ENCODE peak calls at places on chromosomes 11 and 22, in seven cellular contexts. One of them, this sample, is unnamed.

GRCh38 chr11:77411238-77411637 is 62.7 kb downstream of the PAK1 start:
- DNase-seq in T47D: no peak
- DNase-seq in neuronal stem cell: no peak
- DNase-seq in germinal center: peak; percentile 47
- DNase-seq in stimulated activated CD4-positive, alpha-beta T cell treated with anti-CD3 and anti-CD28 coated beads, Interleukin-4, amount 100 ng/mL, for 4 hours: peak; percentile 4
- DNase-seq in AG09309: no peak
- DNase-seq in head of caudate nucleus: peak; percentile 38
- DNase-seq in this sample: peak; percentile 0

GRCh38 chr11:123250811-123251655 is 56.0 kb upstream of the CLMP start:
- DNase-seq in T47D: no peak
- DNase-seq in neuronal stem cell: no peak
- DNase-seq in germinal center: no peak
- DNase-seq in stimulated activated CD4-positive, alpha-beta T cell treated with anti-CD3 and anti-CD28 coated beads, Interleukin-4, amount 100 ng/mL, for 4 hours: no peak
- DNase-seq in AG09309: no peak
- DNase-seq in head of caudate nucleus: no peak
- DNase-seq in this sample: no peak

GRCh38 chr11:117944554-117944953 is 15.4 kb upstream of the TMPRSS13 start:
- DNase-seq in T47D: no peak
- DNase-seq in neuronal stem cell: no peak
- DNase-seq in germinal center: no peak
- DNase-seq in stimulated activated CD4-positive, alpha-beta T cell treated with anti-CD3 and anti-CD28 coated beads, Interleukin-4, amount 100 ng/mL, for 4 hours: no peak
- DNase-seq in AG09309: no peak
- DNase-seq in head of caudate nucleus: no peak
- DNase-seq in this sample: no peak

GRCh38 chr22:46794491-46794890 is 32.0 kb downstream of the TBC1D22A start:
- DNase-seq in T47D: no peak
- DNase-seq in neuronal stem cell: no peak
- DNase-seq in germinal center: no peak
- DNase-seq in stimulated activated CD4-positive, alpha-beta T cell treated with anti-CD3 and anti-CD28 coated beads, Interleukin-4, amount 100 ng/mL, for 4 hours: no peak
- DNase-seq in AG09309: no peak
- DNase-seq in head of caudate nucleus: no peak
- DNase-seq in this sample: no peak

GRCh38 chr11:132349806-132350733 is 979.7 kb downstream of the NTM start:
- DNase-seq in T47D: no peak
- DNase-seq in neuronal stem cell: no peak
- DNase-seq in germinal center: no peak
- DNase-seq in stimulated activated CD4-positive, alpha-beta T cell treated with anti-CD3 and anti-CD28 coated beads, Interleukin-4, amount 100 ng/mL, for 4 hours: no peak
- DNase-seq in AG09309: no peak
- DNase-seq in head of caudate nucleus: no peak
- DNase-seq in this sample: no peak

GRCh38 chr11:69925366-69926196 is 106.4 kb upstream of the FGF3 start:
- DNase-seq in T47D: no peak
- DNase-seq in neuronal stem cell: no peak
- DNase-seq in germinal center: peak; percentile 15
- DNase-seq in stimulated activated CD4-positive, alpha-beta T cell treated with anti-CD3 and anti-CD28 coated beads, Interleukin-4, amount 100 ng/mL, for 4 hours: no peak
- DNase-seq in AG09309: no peak
- DNase-seq in head of caudate nucleus: no peak
- DNase-seq in this sample: no peak

GRCh38 chr11:125287467-125288232 is 123.1 kb downstream of the PKNOX2 start:
- DNase-seq in T47D: no peak
- DNase-seq in neuronal stem cell: no peak
- DNase-seq in germinal center: no peak
- DNase-seq in stimulated activated CD4-positive, alpha-beta T cell treated with anti-CD3 and anti-CD28 coated beads, Interleukin-4, amount 100 ng/mL, for 4 hours: no peak
- DNase-seq in AG09309: no peak
- DNase-seq in head of caudate nucleus: no peak
- DNase-seq in this sample: no peak

GRCh38 chr11:1193326-1194230 is 29.3 kb upstream of the MUC5B start:
- DNase-seq in T47D: no peak
- DNase-seq in neuronal stem cell: no peak
- DNase-seq in germinal center: no peak
- DNase-seq in stimulated activated CD4-positive, alpha-beta T cell treated with anti-CD3 and anti-CD28 coated beads, Interleukin-4, amount 100 ng/mL, for 4 hours: no peak
- DNase-seq in AG09309: no peak
- DNase-seq in head of caudate nucleus: no peak
- DNase-seq in this sample: no peak

GRCh38 chr11:116109228-116109627 is 605.0 kb upstream of the CADM1 start:
- DNase-seq in T47D: no peak
- DNase-seq in neuronal stem cell: no peak
- DNase-seq in germinal center: no peak
- DNase-seq in stimulated activated CD4-positive, alpha-beta T cell treated with anti-CD3 and anti-CD28 coated beads, Interleukin-4, amount 100 ng/mL, for 4 hours: no peak
- DNase-seq in AG09309: no peak
- DNase-seq in head of caudate nucleus: peak; percentile 73
- DNase-seq in this sample: no peak

GRCh38 chr11:6618117-6619020 is 853 bp downstream of the TPP1 start:
- DNase-seq in T47D: no peak
- DNase-seq in neuronal stem cell: no peak
- DNase-seq in germinal center: peak; percentile 56
- DNase-seq in stimulated activated CD4-positive, alpha-beta T cell treated with anti-CD3 and anti-CD28 coated beads, Interleukin-4, amount 100 ng/mL, for 4 hours: peak; percentile 83
- DNase-seq in AG09309: peak; percentile 44
- DNase-seq in head of caudate nucleus: peak; percentile 41
- DNase-seq in this sample: peak; percentile 57

GRCh38 chr11:5808500-5809121 is at the start of gene OR52N2:
- DNase-seq in T47D: no peak
- DNase-seq in neuronal stem cell: peak; percentile 81
- DNase-seq in germinal center: peak; percentile 24
- DNase-seq in stimulated activated CD4-positive, alpha-beta T cell treated with anti-CD3 and anti-CD28 coated beads, Interleukin-4, amount 100 ng/mL, for 4 hours: peak; percentile 57
- DNase-seq in AG09309: peak; percentile 29
- DNase-seq in head of caudate nucleus: peak; percentile 76
- DNase-seq in this sample: peak; percentile 46

GRCh38 chr22:19143967-19144400 is 467 bp downstream of the ESS2 start:
- DNase-seq in T47D: no peak
- DNase-seq in neuronal stem cell: no peak
- DNase-seq in germinal center: peak; percentile 40
- DNase-seq in stimulated activated CD4-positive, alpha-beta T cell treated with anti-CD3 and anti-CD28 coated beads, Interleukin-4, amount 100 ng/mL, for 4 hours: no peak
- DNase-seq in AG09309: no peak
- DNase-seq in head of caudate nucleus: peak; percentile 17
- DNase-seq in this sample: no peak

GRCh38 chr11:10942621-10943020 is 84.8 kb upstream of the ZBED5 start:
- DNase-seq in T47D: no peak
- DNase-seq in neuronal stem cell: no peak
- DNase-seq in germinal center: no peak
- DNase-seq in stimulated activated CD4-positive, alpha-beta T cell treated with anti-CD3 and anti-CD28 coated beads, Interleukin-4, amount 100 ng/mL, for 4 hours: no peak
- DNase-seq in AG09309: no peak
- DNase-seq in head of caudate nucleus: no peak
- DNase-seq in this sample: no peak

GRCh38 chr11:119585038-119585666 is 143.8 kb downstream of the NECTIN1 start:
- DNase-seq in T47D: peak; percentile 62
- DNase-seq in neuronal stem cell: peak; percentile 9
- DNase-seq in germinal center: no peak
- DNase-seq in stimulated activated CD4-positive, alpha-beta T cell treated with anti-CD3 and anti-CD28 coated beads, Interleukin-4, amount 100 ng/mL, for 4 hours: no peak
- DNase-seq in AG09309: no peak
- DNase-seq in head of caudate nucleus: peak; percentile 77
- DNase-seq in this sample: no peak

GRCh38 chr11:80960331-80961095 is 1519.7 kb upstream of the TENM4 start:
- DNase-seq in T47D: no peak
- DNase-seq in neuronal stem cell: no peak
- DNase-seq in germinal center: no peak
- DNase-seq in stimulated activated CD4-positive, alpha-beta T cell treated with anti-CD3 and anti-CD28 coated beads, Interleukin-4, amount 100 ng/mL, for 4 hours: no peak
- DNase-seq in AG09309: no peak
- DNase-seq in head of caudate nucleus: no peak
- DNase-seq in this sample: no peak

GRCh38 chr11:34027516-34028406 is 23.8 kb upstream of the CAPRIN1 start:
- DNase-seq in T47D: no peak
- DNase-seq in neuronal stem cell: no peak
- DNase-seq in germinal center: no peak
- DNase-seq in stimulated activated CD4-positive, alpha-beta T cell treated with anti-CD3 and anti-CD28 coated beads, Interleukin-4, amount 100 ng/mL, for 4 hours: no peak
- DNase-seq in AG09309: no peak
- DNase-seq in head of caudate nucleus: no peak
- DNase-seq in this sample: no peak

GRCh38 chr11:19183641-19184040 is 18.1 kb downstream of the CSRP3 start:
- DNase-seq in T47D: no peak
- DNase-seq in neuronal stem cell: no peak
- DNase-seq in germinal center: no peak
- DNase-seq in stimulated activated CD4-positive, alpha-beta T cell treated with anti-CD3 and anti-CD28 coated beads, Interleukin-4, amount 100 ng/mL, for 4 hours: no peak
- DNase-seq in AG09309: no peak
- DNase-seq in head of caudate nucleus: no peak
- DNase-seq in this sample: no peak

GRCh38 chr11:118005224-118006152 is 19.3 kb downstream of the IL10RA start:
- DNase-seq in T47D: no peak
- DNase-seq in neuronal stem cell: no peak
- DNase-seq in germinal center: no peak
- DNase-seq in stimulated activated CD4-positive, alpha-beta T cell treated with anti-CD3 and anti-CD28 coated beads, Interleukin-4, amount 100 ng/mL, for 4 hours: no peak
- DNase-seq in AG09309: no peak
- DNase-seq in head of caudate nucleus: no peak
- DNase-seq in this sample: no peak

GRCh38 chr22:48754611-48755331 is 1072.9 kb downstream of the BRD1 start:
- DNase-seq in T47D: no peak
- DNase-seq in neuronal stem cell: no peak
- DNase-seq in germinal center: no peak
- DNase-seq in stimulated activated CD4-positive, alpha-beta T cell treated with anti-CD3 and anti-CD28 coated beads, Interleukin-4, amount 100 ng/mL, for 4 hours: no peak
- DNase-seq in AG09309: no peak
- DNase-seq in head of caudate nucleus: peak; percentile 3
- DNase-seq in this sample: no peak

GRCh38 chr22:29926057-29926456 is 43.1 kb downstream of the MTMR3 start:
- DNase-seq in T47D: no peak
- DNase-seq in neuronal stem cell: no peak
- DNase-seq in germinal center: no peak
- DNase-seq in stimulated activated CD4-positive, alpha-beta T cell treated with anti-CD3 and anti-CD28 coated beads, Interleukin-4, amount 100 ng/mL, for 4 hours: no peak
- DNase-seq in AG09309: no peak
- DNase-seq in head of caudate nucleus: no peak
- DNase-seq in this sample: no peak

GRCh38 chr22:41963453-41964105 is 5.7 kb upstream of the SEPTIN3 start:
- DNase-seq in T47D: no peak
- DNase-seq in neuronal stem cell: no peak
- DNase-seq in germinal center: no peak
- DNase-seq in stimulated activated CD4-positive, alpha-beta T cell treated with anti-CD3 and anti-CD28 coated beads, Interleukin-4, amount 100 ng/mL, for 4 hours: no peak
- DNase-seq in AG09309: peak; percentile 21
- DNase-seq in head of caudate nucleus: no peak
- DNase-seq in this sample: no peak

GRCh38 chr22:25661067-25661466 is 80.9 kb upstream of the MYO18B start:
- DNase-seq in T47D: no peak
- DNase-seq in neuronal stem cell: no peak
- DNase-seq in germinal center: no peak
- DNase-seq in stimulated activated CD4-positive, alpha-beta T cell treated with anti-CD3 and anti-CD28 coated beads, Interleukin-4, amount 100 ng/mL, for 4 hours: no peak
- DNase-seq in AG09309: no peak
- DNase-seq in head of caudate nucleus: no peak
- DNase-seq in this sample: no peak

GRCh38 chr22:30025187-30025586 is 55.1 kb upstream of the HORMAD2 start:
- DNase-seq in T47D: no peak
- DNase-seq in neuronal stem cell: no peak
- DNase-seq in germinal center: no peak
- DNase-seq in stimulated activated CD4-positive, alpha-beta T cell treated with anti-CD3 and anti-CD28 coated beads, Interleukin-4, amount 100 ng/mL, for 4 hours: no peak
- DNase-seq in AG09309: no peak
- DNase-seq in head of caudate nucleus: no peak
- DNase-seq in this sample: no peak

GRCh38 chr11:32428665-32429293 is 6.6 kb downstream of the WT1 start:
- DNase-seq in T47D: no peak
- DNase-seq in neuronal stem cell: no peak
- DNase-seq in germinal center: no peak
- DNase-seq in stimulated activated CD4-positive, alpha-beta T cell treated with anti-CD3 and anti-CD28 coated beads, Interleukin-4, amount 100 ng/mL, for 4 hours: no peak
- DNase-seq in AG09309: no peak
- DNase-seq in head of caudate nucleus: no peak
- DNase-seq in this sample: no peak

GRCh38 chr11:46296520-46297448 is 19.3 kb downstream of the CREB3L1 start:
- DNase-seq in T47D: no peak
- DNase-seq in neuronal stem cell: peak; percentile 74
- DNase-seq in germinal center: no peak
- DNase-seq in stimulated activated CD4-positive, alpha-beta T cell treated with anti-CD3 and anti-CD28 coated beads, Interleukin-4, amount 100 ng/mL, for 4 hours: no peak
- DNase-seq in AG09309: peak; percentile 73
- DNase-seq in head of caudate nucleus: no peak
- DNase-seq in this sample: no peak

This sample was measured in activated T-helper 9 cell treated with anti-CD3 and anti-CD28 coated beads, Interleukin-2, amount 50 U/mL, for 16 hours.